ENCODE peak calls at places on chromosomes 7 and 10, in eight cellular contexts. M, P, Y, H, R, C, O and A are unnamed samples.
A peak's percentile ranks its signal among the peaks of the same experiment; 100 is the strongest.

GRCh38 chr7:44431091-44431608 is 59.3 kb downstream of the NUDCD3 start:
- DNase-seq in M (peak; percentile 33), Y (no peak), C (no peak), H (peak; percentile 16), R (peak; percentile 80), O (no peak), P (peak; percentile 64), A (no peak)

GRCh38 chr10:102710604-102711003 is 3.6 kb downstream of the ARL3 start:
- DNase-seq in P (no peak), R (no peak), M (no peak), C (no peak), O (no peak), Y (peak; percentile 64), H (no peak), A (no peak)

GRCh38 chr10:78973901-78974408 is 94.8 kb upstream of the ZMIZ1 start:
- DNase-seq in O (peak; percentile 29), Y (no peak), M (peak; percentile 79), R (no peak), P (peak; percentile 47), C (peak; percentile 80), H (peak; percentile 19), A (peak; percentile 81)

GRCh38 chr7:15219758-15220157 is 317.2 kb upstream of the DGKB start:
- DNase-seq in P (no peak), R (no peak), Y (no peak), M (no peak), H (no peak), C (no peak), O (no peak), A (no peak)

GRCh38 chr10:15591937-15592336 is 127.8 kb downstream of the ITGA8 start:
- DNase-seq in M (no peak), P (no peak), H (no peak), R (no peak), Y (no peak), C (no peak), O (no peak), A (no peak)

GRCh38 chr10:112774808-112775207 is 175.2 kb upstream of the TCF7L2 start:
- DNase-seq in C (peak; percentile 19), Y (no peak), P (no peak), R (no peak), M (no peak), O (no peak), H (no peak), A (no peak)

GRCh38 chr7:16531682-16532081 is 5.1 kb downstream of the LRRC72 start:
- DNase-seq in Y (no peak), M (no peak), O (no peak), R (no peak), C (no peak), H (no peak), P (no peak), A (no peak)

GRCh38 chr10:27558612-27559020 is 54.5 kb downstream of the RAB18 start:
- DNase-seq in C (no peak), O (no peak), P (peak; percentile 22), H (peak; percentile 29), M (peak; percentile 66), Y (peak; percentile 40), R (peak; percentile 59), A (peak; percentile 26)

GRCh38 chr10:3852147-3852904 is 67.3 kb upstream of the KLF6 start:
- DNase-seq in C (no peak), O (peak; percentile 35), Y (peak; percentile 94), P (no peak), M (peak; percentile 96), H (peak; percentile 40), R (peak; percentile 73), A (peak; percentile 97)

GRCh38 chr7:23012797-23013714 is 874 bp downstream of the HYCC1 start:
- DNase-seq in P (no peak), O (no peak), Y (no peak), C (peak; percentile 45), R (no peak), H (peak; percentile 40), M (peak; percentile 34), A (peak; percentile 5)

GRCh38 chr10:58209669-58210068 is 58.0 kb downstream of the IPMK start:
- DNase-seq in H (no peak), Y (no peak), P (no peak), R (no peak), O (no peak), C (no peak), M (peak; percentile 20), A (no peak)

GRCh38 chr10:128576916-128577670 is 450.9 kb upstream of the MKI67 start:
- DNase-seq in H (no peak), P (no peak), Y (no peak), M (no peak), C (no peak), O (no peak), R (no peak), A (no peak)

GRCh38 chr7:27148776-27149641 is 1.4 kb upstream of the HOXA6 start:
- DNase-seq in P (no peak), C (no peak), R (no peak), M (no peak), H (peak; percentile 6), O (no peak), Y (no peak), A (no peak)

GRCh38 chr7:132077986-132078385 is 498.3 kb downstream of the PLXNA4 start:
- DNase-seq in P (no peak), O (no peak), Y (peak; percentile 10), R (no peak), H (no peak), M (no peak), C (no peak), A (no peak)

GRCh38 chr10:123044391-123044790 is 35.6 kb downstream of the ACADSB start:
- DNase-seq in H (no peak), R (no peak), O (no peak), M (no peak), P (no peak), Y (peak; percentile 7), C (no peak), A (no peak)

GRCh38 chr7:42117201-42117600 is 119.8 kb downstream of the GLI3 start:
- DNase-seq in P (no peak), R (no peak), M (no peak), O (no peak), H (no peak), C (no peak), Y (no peak), A (no peak)

GRCh38 chr10:60099998-60100747 is 193.8 kb upstream of the CCDC6 start:
- DNase-seq in Y (peak; percentile 27), M (no peak), O (no peak), R (peak; percentile 24), H (peak; percentile 56), C (no peak), P (no peak), A (no peak)

GRCh38 chr7:33261585-33261984 is 132.2 kb downstream of the BBS9 start:
- DNase-seq in H (no peak), O (no peak), P (no peak), M (no peak), Y (no peak), C (no peak), R (no peak), A (no peak)